ENCODE peak calls at places on chromosomes 4 and X, in four cellular contexts. D, M, Q and I are unnamed samples.
A peak's percentile ranks its signal among the peaks of the same experiment; 100 is the strongest.

GRCh38 chr4:23234716-23235115 is 542.0 kb downstream of the GBA3 start:
- DNase-seq in D (no peak), M (no peak), Q (no peak), I (no peak)

GRCh38 chr4:116015062-116015461 is 901.6 kb upstream of the NDST4 start:
- DNase-seq in D (no peak), M (no peak), Q (no peak), I (no peak)

GRCh38 chr4:183691897-183692296 is 32.8 kb downstream of the TRAPPC11 start:
- DNase-seq in D (no peak), M (no peak), Q (no peak), I (no peak)

GRCh38 chr4:140367738-140368137 is 5.7 kb upstream of the SCOC start:
- DNase-seq in D (peak; percentile 12), M (no peak), Q (no peak), I (peak; percentile 58)

GRCh38 chr4:82362565-82362964 is 11.2 kb downstream of the HNRNPD start:
- DNase-seq in D (no peak), M (no peak), Q (no peak), I (no peak)

GRCh38 chrX:148893395-148893794 is 393.0 kb downstream of the AFF2 start:
- DNase-seq in D (no peak), M (no peak), Q (no peak), I (no peak)

GRCh38 chr4:71093745-71094144 is 100.3 kb downstream of the DCK start:
- DNase-seq in D (no peak), M (no peak), Q (no peak), I (no peak)

GRCh38 chr4:10204401-10205058 is 87.9 kb upstream of the WDR1 start:
- DNase-seq in D (no peak), M (no peak), Q (no peak), I (no peak)

GRCh38 chrX:140050906-140051305 is 85.6 kb upstream of the CXorf66 start:
- DNase-seq in D (no peak), M (peak; percentile 12), Q (no peak), I (peak; percentile 15)

GRCh38 chr4:153771058-153771457 is 11.2 kb upstream of the RNF175 start:
- DNase-seq in D (no peak), M (no peak), Q (no peak), I (no peak)

GRCh38 chr4:119314356-119314755 is 7.6 kb downstream of the FABP2 start:
- DNase-seq in D (no peak), M (peak; percentile 55), Q (peak; percentile 11), I (peak; percentile 59)

GRCh38 chr4:24722026-24722568 is 73.3 kb upstream of the SOD3 start:
- DNase-seq in D (no peak), M (no peak), Q (no peak), I (no peak)

GRCh38 chr4:101981756-101982155 is 191.2 kb downstream of the BANK1 start:
- DNase-seq in D (peak; percentile 66), M (no peak), Q (no peak), I (no peak)

GRCh38 chrX:106748377-106748776 is 21.9 kb downstream of the RNF128 start:
- DNase-seq in D (no peak), M (no peak), Q (no peak), I (no peak)

GRCh38 chr4:52861171-52861873 is 795 bp upstream of the RASL11B start:
- DNase-seq in D (no peak), M (no peak), Q (no peak), I (no peak)

GRCh38 chrX:20267924-20268701 is 1.4 kb upstream of the RPS6KA3 start:
- DNase-seq in D (no peak), M (no peak), Q (no peak), I (no peak)

GRCh38 chr4:40916218-40916555 is 166.4 kb downstream of the NSUN7 start:
- DNase-seq in D (no peak), M (no peak), Q (no peak), I (peak; percentile 77)

GRCh38 chrX:2693123-2693438 is 2.0 kb downstream of the CD99 start:
- DNase-seq in D (no peak), M (no peak), Q (no peak), I (no peak)

GRCh38 chr4:172953896-172954568 is 214.6 kb upstream of the GALNT7 start:
- DNase-seq in D (no peak), M (no peak), Q (no peak), I (peak; percentile 3)

GRCh38 chr4:107721436-107722090 is 1.5 kb upstream of the PAPSS1 start:
- DNase-seq in D (no peak), M (peak; percentile 64), Q (no peak), I (no peak)

GRCh38 chrX:55312655-55313054 is 47.9 kb upstream of the PAGE3 start:
- DNase-seq in D (no peak), M (no peak), Q (no peak), I (no peak)

GRCh38 chrX:48958635-48959094 is 1.3 kb upstream of the OTUD5 start:
- DNase-seq in D (no peak), M (peak; percentile 17), Q (no peak), I (peak; percentile 66)

GRCh38 chr4:86359944-86360478 is at the start of gene MAPK10:
- DNase-seq in D (no peak), M (peak; percentile 97), Q (peak; percentile 42), I (peak; percentile 88)

GRCh38 chrX:3345281-3346081 is 971 bp downstream of the MXRA5 start:
- DNase-seq in D (no peak), M (no peak), Q (no peak), I (no peak)

GRCh38 chrX:110042521-110042920 is 39.6 kb downstream of the TMEM164 start:
- DNase-seq in D (no peak), M (no peak), Q (no peak), I (peak; percentile 42)

GRCh38 chrX:2498781-2499302 is 1.9 kb downstream of the DHRSX start:
- DNase-seq in D (no peak), M (no peak), Q (no peak), I (peak; percentile 18)

GRCh38 chr4:48339642-48340041 is 1.7 kb upstream of the SLAIN2 start:
- DNase-seq in D (no peak), M (no peak), Q (no peak), I (no peak)

GRCh38 chrX:67555578-67556203 is 11.9 kb downstream of the AR start:
- DNase-seq in D (no peak), M (peak; percentile 27), Q (no peak), I (peak; percentile 21)

GRCh38 chrX:80216086-80216485 is 201.5 kb downstream of the TBX22 start:
- DNase-seq in D (no peak), M (no peak), Q (no peak), I (no peak)

DNA sequence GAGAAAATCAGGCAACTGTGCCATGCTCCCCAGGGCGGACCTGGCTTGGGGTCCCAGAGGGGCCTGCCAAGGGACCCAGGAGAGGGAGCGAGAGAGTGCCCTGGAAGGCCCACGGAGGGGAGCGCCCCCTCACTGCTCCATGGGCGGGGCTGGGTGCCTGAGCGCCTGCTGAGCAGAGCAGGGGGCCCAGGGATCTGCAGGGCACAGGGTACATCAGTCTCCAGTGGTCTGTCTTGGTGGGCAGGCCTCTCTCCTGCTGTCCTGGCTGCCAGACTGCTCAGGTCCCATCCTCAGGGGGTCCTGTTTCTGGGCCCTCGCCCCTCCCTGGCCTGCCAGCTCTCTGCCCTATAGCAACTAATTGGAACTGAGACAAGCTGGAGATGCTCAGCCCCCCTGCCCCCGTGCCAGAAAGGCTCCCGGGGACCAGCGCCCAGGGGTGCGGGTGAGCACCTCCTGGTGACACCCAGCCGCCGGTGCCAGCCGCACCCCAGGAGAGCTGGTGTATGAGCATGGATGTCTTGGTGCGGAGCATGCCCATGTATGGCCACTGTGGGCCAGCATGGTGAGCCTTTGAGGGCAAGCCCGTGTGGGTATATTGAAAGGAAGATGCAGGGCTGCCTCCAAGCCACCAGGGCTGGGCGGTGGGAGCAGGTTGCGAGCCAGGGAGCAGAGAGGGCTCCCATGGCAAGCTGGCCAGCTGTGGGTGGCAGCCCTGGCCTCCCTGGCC is 1.3 kb downstream of the BGN start:
- DNase-seq in D (no peak), M (no peak), Q (no peak), I (no peak)
- H3K9ac ChIP-seq in D (no peak overlapping the region), M (no peak overlapping the region), Q (no peak overlapping the region), I (peak overlapping the region; percentile 93)

GRCh38 chr4:94517492-94517891 is 65.8 kb downstream of the PDLIM5 start:
- DNase-seq in D (no peak), M (no peak), Q (no peak), I (no peak)

GRCh38 chr4:94519019-94519418 is 67.3 kb downstream of the PDLIM5 start:
- DNase-seq in D (no peak), M (no peak), Q (no peak), I (no peak)

GRCh38 chr4:94516067-94516466 is 64.3 kb downstream of the PDLIM5 start:
- DNase-seq in D (no peak), M (no peak), Q (no peak), I (peak; percentile 95)

GRCh38 chr4:94515365-94515764 is 63.6 kb downstream of the PDLIM5 start:
- DNase-seq in D (no peak), M (no peak), Q (no peak), I (no peak)

GRCh38 chr4:94516999-94517398 is 65.3 kb downstream of the PDLIM5 start:
- DNase-seq in D (peak; percentile 37), M (no peak), Q (no peak), I (peak; percentile 70)
- H3K9ac ChIP-seq in D (no peak overlapping the region), M (no peak overlapping the region), Q (no peak overlapping the region), I (no peak overlapping the region)

GRCh38 chr4:75004755-75005668 is 72.1 kb downstream of the PARM1 start:
- DNase-seq in D (no peak), M (peak; percentile 91), Q (no peak), I (no peak)
- H3K9ac ChIP-seq in D (no peak overlapping the region), M (peak overlapping the region; percentile 21), Q (no peak overlapping the region), I (no peak overlapping the region)

GRCh38 chr4:142700521-142700920 is 145.6 kb downstream of the INPP4B start:
- DNase-seq in D (no peak), M (no peak), Q (no peak), I (no peak)

GRCh38 chr4:142698541-142698940 is 147.6 kb downstream of the INPP4B start:
- DNase-seq in D (no peak), M (no peak), Q (no peak), I (no peak)

GRCh38 chr4:142696334-142697122 is 149.6 kb downstream of the INPP4B start:
- DNase-seq in D (no peak), M (no peak), Q (no peak), I (no peak)

GRCh38 chr4:142697303-142697702 is 148.8 kb downstream of the INPP4B start:
- DNase-seq in D (no peak), M (no peak), Q (no peak), I (no peak)

GRCh38 chr4:142697928-142698327 is 148.2 kb downstream of the INPP4B start:
- DNase-seq in D (no peak), M (no peak), Q (no peak), I (no peak)
- H3K9ac ChIP-seq in D (no peak overlapping the region), M (no peak overlapping the region), Q (no peak overlapping the region), I (no peak overlapping the region)

GRCh38 chr4:81031389-81032173 is 1.1 kb downstream of the BMP3 start:
- DNase-seq in D (no peak), M (no peak), Q (no peak), I (no peak)
- H3K9ac ChIP-seq in D (no peak overlapping the region), M (no peak overlapping the region), Q (peak overlapping the region; percentile 64), I (no peak overlapping the region)